ENCODE peak calls at places on chromosome 12, in five cellular contexts. One of them, this sample, is unnamed.
A peak's percentile ranks its signal among the peaks of the same experiment; 100 is the strongest.

GRCh38 chr12:69894800-69895199 is 69.8 kb downstream of the MYRFL start:
- DNase-seq in WERI-Rb-1: no peak
- DNase-seq in A549: no peak
- DNase-seq in lung: no peak
- DNase-seq in transverse colon: no peak
- DNase-seq in this sample: peak; percentile 75

GRCh38 chr12:42958271-42958674 is 368.7 kb upstream of the PRICKLE1 start:
- DNase-seq in A549: no peak
- DNase-seq in transverse colon: no peak
- DNase-seq in WERI-Rb-1: peak; percentile 22
- DNase-seq in lung: no peak
- DNase-seq in this sample: no peak

GRCh38 chr12:1934068-1934467 is 15.6 kb upstream of the CACNA2D4 start:
- DNase-seq in A549: no peak
- DNase-seq in WERI-Rb-1: no peak
- DNase-seq in lung: no peak
- DNase-seq in transverse colon: no peak
- DNase-seq in this sample: no peak

GRCh38 chr12:2641209-2641608 is 153.6 kb upstream of the FKBP4 start:
- DNase-seq in WERI-Rb-1: peak; percentile 48
- DNase-seq in transverse colon: peak; percentile 7
- DNase-seq in lung: no peak
- DNase-seq in A549: peak; percentile 43
- DNase-seq in this sample: peak; percentile 93

GRCh38 chr12:46354799-46355194 is 17.8 kb downstream of the SLC38A2 start:
- DNase-seq in transverse colon: no peak
- DNase-seq in WERI-Rb-1: no peak
- DNase-seq in lung: no peak
- DNase-seq in A549: no peak
- DNase-seq in this sample: peak; percentile 40

GRCh38 chr12:129067482-129067881 is 214.2 kb downstream of the GLT1D1 start:
- DNase-seq in WERI-Rb-1: peak; percentile 65
- DNase-seq in transverse colon: no peak
- DNase-seq in A549: no peak
- DNase-seq in lung: no peak
- DNase-seq in this sample: peak; percentile 89

GRCh38 chr12:31702047-31702446 is 26.8 kb downstream of the AMN1 start:
- DNase-seq in A549: no peak
- DNase-seq in WERI-Rb-1: peak; percentile 65
- DNase-seq in transverse colon: no peak
- DNase-seq in lung: no peak
- DNase-seq in this sample: peak; percentile 69

GRCh38 chr12:57093412-57094193 is 4.7 kb downstream of the NAB2 start:
- DNase-seq in A549: peak; percentile 64
- DNase-seq in transverse colon: peak; percentile 67
- DNase-seq in WERI-Rb-1: peak; percentile 75
- DNase-seq in lung: peak; percentile 77
- DNase-seq in this sample: peak; percentile 94

GRCh38 chr12:9757433-9758025 is 3.2 kb downstream of the CD69 start:
- DNase-seq in A549: no peak
- DNase-seq in lung: no peak
- DNase-seq in transverse colon: no peak
- DNase-seq in WERI-Rb-1: no peak
- DNase-seq in this sample: no peak

GRCh38 chr12:107560194-107560905 is 125.2 kb upstream of the PWP1 start:
- DNase-seq in lung: no peak
- DNase-seq in A549: no peak
- DNase-seq in WERI-Rb-1: peak; percentile 28
- DNase-seq in transverse colon: no peak
- DNase-seq in this sample: peak; percentile 83

GRCh38 chr12:95218852-95219171 is 1.2 kb downstream of the VEZT start:
- DNase-seq in transverse colon: peak; percentile 42
- DNase-seq in lung: no peak
- DNase-seq in WERI-Rb-1: peak; percentile 13
- DNase-seq in A549: peak; percentile 31
- DNase-seq in this sample: no peak

GRCh38 chr12:5480953-5481300 is 49.0 kb downstream of the NTF3 start:
- DNase-seq in transverse colon: no peak
- DNase-seq in lung: no peak
- DNase-seq in WERI-Rb-1: no peak
- DNase-seq in A549: no peak
- DNase-seq in this sample: peak; percentile 73

GRCh38 chr12:53798575-53798974 is 46.8 kb upstream of the CISTR start:
- DNase-seq in lung: no peak
- DNase-seq in transverse colon: no peak
- DNase-seq in WERI-Rb-1: no peak
- DNase-seq in A549: peak; percentile 19
- DNase-seq in this sample: no peak

GRCh38 chr12:12883369-12884001 is 7.9 kb upstream of the GPRC5A start:
- DNase-seq in A549: peak; percentile 31
- DNase-seq in WERI-Rb-1: no peak
- DNase-seq in lung: peak; percentile 42
- DNase-seq in transverse colon: no peak
- DNase-seq in this sample: no peak

GRCh38 chr12:54140958-54141388 is 47.8 kb downstream of the SMUG1 start:
- DNase-seq in A549: no peak
- DNase-seq in WERI-Rb-1: peak; percentile 79
- DNase-seq in transverse colon: no peak
- DNase-seq in lung: no peak
- DNase-seq in this sample: peak; percentile 83

GRCh38 chr12:32471601-32472001 is 72.2 kb downstream of the FGD4 start:
- DNase-seq in lung: no peak
- DNase-seq in A549: no peak
- DNase-seq in WERI-Rb-1: no peak
- DNase-seq in transverse colon: no peak
- DNase-seq in this sample: peak; percentile 37

GRCh38 chr12:62632521-62632920 is 165.9 kb downstream of the MON2 start:
- DNase-seq in transverse colon: peak; percentile 35
- DNase-seq in A549: no peak
- DNase-seq in lung: peak; percentile 33
- DNase-seq in WERI-Rb-1: peak; percentile 10
- DNase-seq in this sample: peak; percentile 88

GRCh38 chr12:44881197-44881596 is 5.1 kb upstream of the NELL2 start:
- DNase-seq in transverse colon: no peak
- DNase-seq in A549: no peak
- DNase-seq in lung: no peak
- DNase-seq in WERI-Rb-1: no peak
- DNase-seq in this sample: no peak

GRCh38 chr12:104049278-104050257 is at the start of gene GLT8D2:
- DNase-seq in A549: no peak
- DNase-seq in lung: peak; percentile 32
- DNase-seq in WERI-Rb-1: no peak
- DNase-seq in transverse colon: peak; percentile 25
- DNase-seq in this sample: peak; percentile 92

GRCh38 chr12:82817368-82817767 is 130.7 kb downstream of the TMTC2 start:
- DNase-seq in WERI-Rb-1: no peak
- DNase-seq in transverse colon: no peak
- DNase-seq in lung: no peak
- DNase-seq in A549: no peak
- DNase-seq in this sample: no peak

GRCh38 chr12:53844989-53845836 is 93.4 kb upstream of the HOXC13 start:
- DNase-seq in A549: peak; percentile 88
- DNase-seq in lung: no peak
- DNase-seq in WERI-Rb-1: no peak
- DNase-seq in transverse colon: no peak
- DNase-seq in this sample: no peak

GRCh38 chr12:104596128-104596799 is 139.5 kb downstream of the CHST11 start:
- DNase-seq in A549: no peak
- DNase-seq in transverse colon: peak; percentile 24
- DNase-seq in WERI-Rb-1: no peak
- DNase-seq in lung: peak; percentile 34
- DNase-seq in this sample: no peak

GRCh38 chr12:53623526-53623925 is 2.7 kb downstream of the ATF7 start:
- DNase-seq in A549: no peak
- DNase-seq in transverse colon: no peak
- DNase-seq in lung: no peak
- DNase-seq in WERI-Rb-1: no peak
- DNase-seq in this sample: no peak

GRCh38 chr12:1203735-1204019 is 212.7 kb downstream of the ERC1 start:
- DNase-seq in lung: no peak
- DNase-seq in A549: no peak
- DNase-seq in WERI-Rb-1: no peak
- DNase-seq in transverse colon: no peak
- DNase-seq in this sample: no peak

GRCh38 chr12:65656156-65656885 is 168.0 kb upstream of the HMGA2 start:
- DNase-seq in A549: no peak
- DNase-seq in lung: no peak
- DNase-seq in WERI-Rb-1: no peak
- DNase-seq in transverse colon: no peak
- DNase-seq in this sample: no peak

GRCh38 chr12:65655074-65655493 is 169.2 kb upstream of the HMGA2 start:
- DNase-seq in A549: no peak
- DNase-seq in lung: no peak
- DNase-seq in transverse colon: no peak
- DNase-seq in WERI-Rb-1: no peak
- DNase-seq in this sample: no peak

GRCh38 chr12:65657635-65658034 is 166.6 kb upstream of the HMGA2 start:
- DNase-seq in transverse colon: no peak
- DNase-seq in lung: no peak
- DNase-seq in A549: no peak
- DNase-seq in WERI-Rb-1: no peak
- DNase-seq in this sample: no peak

GRCh38 chr12:65658360-65658759 is 165.9 kb upstream of the HMGA2 start:
- DNase-seq in lung: no peak
- DNase-seq in WERI-Rb-1: peak; percentile 12
- DNase-seq in A549: no peak
- DNase-seq in transverse colon: no peak
- DNase-seq in this sample: no peak

DNA sequence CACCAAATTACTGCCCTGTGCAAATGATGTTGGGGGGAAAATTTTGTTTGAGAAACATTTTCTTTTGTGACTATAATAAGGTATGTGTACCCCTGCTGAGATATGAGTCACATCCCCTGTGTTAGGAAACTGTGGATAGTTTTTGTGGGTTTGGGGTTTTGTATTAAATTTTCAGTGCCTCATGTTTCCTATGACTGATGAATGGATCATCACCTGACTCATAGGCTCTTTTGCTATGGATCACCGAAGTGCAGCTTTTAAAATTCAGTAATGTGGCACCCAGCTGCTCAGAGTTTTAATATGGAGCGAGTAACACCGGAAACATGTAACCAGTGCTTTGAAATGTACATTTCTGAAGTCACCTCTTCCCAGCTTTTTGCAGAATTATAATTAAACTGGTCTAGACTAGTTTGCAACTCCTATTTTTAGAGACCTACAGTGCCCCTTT is 167.4 kb upstream of the HMGA2 start:
- DNase-seq in A549: peak; percentile 45
- DNase-seq in WERI-Rb-1: no peak
- DNase-seq in transverse colon: no peak
- DNase-seq in lung: no peak
- DNase-seq in this sample: no peak
- H3K27ac ChIP-seq in A549: peak overlapping the region; percentile 72
- H3K27ac ChIP-seq in WERI-Rb-1: no peak overlapping the region
- H3K27ac ChIP-seq in transverse colon: no peak overlapping the region
- H3K27ac ChIP-seq in lung: no peak overlapping the region
- H3K27ac ChIP-seq in this sample: no peak overlapping the region

DNA sequence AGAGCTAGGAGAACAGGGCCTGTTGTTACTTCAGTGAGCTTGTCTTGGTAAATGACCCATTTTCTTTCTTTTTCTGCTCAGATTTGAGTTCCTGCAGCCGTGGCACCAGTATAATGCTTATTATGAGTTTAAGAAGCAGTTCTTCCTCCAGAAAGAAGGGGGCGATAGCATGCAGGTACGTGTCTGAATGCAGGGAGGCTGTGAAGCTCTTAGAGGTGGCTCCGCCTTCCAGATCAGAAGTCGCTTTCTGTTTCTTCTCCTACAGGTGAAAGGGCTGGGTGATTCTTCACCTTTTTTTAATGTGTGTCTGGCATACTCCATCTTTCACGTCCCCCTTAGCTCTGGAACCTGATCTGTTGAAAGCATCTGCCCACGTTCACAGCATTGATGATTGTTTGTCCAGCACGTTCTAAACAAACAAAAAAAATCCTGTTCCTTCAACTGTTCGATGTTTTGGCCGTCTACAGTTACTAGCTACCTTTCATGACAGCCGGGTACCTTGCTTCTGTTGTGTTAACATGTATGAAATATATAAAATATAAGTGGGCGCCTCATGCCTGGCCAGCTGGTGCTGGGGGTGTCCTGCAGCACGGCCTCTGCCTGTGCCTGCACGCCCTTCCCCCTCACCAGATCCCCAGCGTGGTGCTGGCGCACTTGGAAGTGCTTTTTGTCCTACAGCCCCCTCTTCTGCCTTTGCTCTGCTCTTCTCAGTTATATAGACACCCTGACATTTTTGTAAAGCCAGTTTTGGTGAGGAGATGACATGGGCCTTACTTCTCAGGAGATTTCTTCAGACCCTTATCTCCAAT is 44.6 kb downstream of the SFSWAP start:
- DNase-seq in WERI-Rb-1: peak; percentile 58
- DNase-seq in lung: no peak
- DNase-seq in A549: peak; percentile 42
- DNase-seq in transverse colon: no peak
- DNase-seq in this sample: peak; percentile 78
- TF ChIP-seq CTCF in WERI-Rb-1: peak; percentile 64
- TF ChIP-seq CTCF in lung: no peak
- TF ChIP-seq CTCF in A549: no peak
- TF ChIP-seq CTCF in transverse colon: peak; percentile 22
- TF ChIP-seq CTCF in this sample: peak; percentile 71

DNA sequence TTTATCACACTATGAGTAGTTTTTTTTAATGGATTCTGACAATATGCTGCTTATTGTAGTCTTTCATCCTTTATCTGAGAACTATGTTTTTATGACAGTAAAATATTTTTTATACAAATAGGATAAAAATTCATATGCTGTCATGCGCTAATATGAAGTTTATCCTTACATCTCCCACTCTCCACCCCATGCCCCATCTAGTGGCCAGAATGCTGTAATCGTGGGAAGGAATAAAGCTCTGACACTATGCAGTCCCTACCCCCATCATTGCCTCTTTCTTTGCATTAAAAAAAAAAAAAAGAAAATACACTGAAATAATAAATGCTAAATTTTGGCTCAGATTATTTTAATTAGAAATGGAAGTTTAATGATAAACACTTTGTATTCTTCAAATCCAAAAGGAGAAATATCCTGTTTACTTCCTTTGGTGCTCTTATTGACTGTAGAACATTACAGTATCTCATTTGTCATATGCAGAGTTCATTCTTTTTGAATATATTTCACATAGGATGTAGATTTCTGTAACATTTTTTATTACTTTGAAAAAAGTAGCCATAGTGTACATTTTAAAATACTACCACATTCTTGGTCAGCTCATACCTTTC is 145.9 kb upstream of the SLCO1C1 start:
- DNase-seq in A549: peak; percentile 30
- DNase-seq in lung: no peak
- DNase-seq in transverse colon: peak; percentile 26
- DNase-seq in WERI-Rb-1: peak; percentile 41
- DNase-seq in this sample: peak; percentile 80
- H3K27ac ChIP-seq in A549: peak overlapping the region; percentile 60
- H3K27ac ChIP-seq in lung: no peak overlapping the region
- H3K27ac ChIP-seq in transverse colon: no peak overlapping the region
- H3K27ac ChIP-seq in WERI-Rb-1: no peak overlapping the region
- H3K27ac ChIP-seq in this sample: no peak overlapping the region

DNA sequence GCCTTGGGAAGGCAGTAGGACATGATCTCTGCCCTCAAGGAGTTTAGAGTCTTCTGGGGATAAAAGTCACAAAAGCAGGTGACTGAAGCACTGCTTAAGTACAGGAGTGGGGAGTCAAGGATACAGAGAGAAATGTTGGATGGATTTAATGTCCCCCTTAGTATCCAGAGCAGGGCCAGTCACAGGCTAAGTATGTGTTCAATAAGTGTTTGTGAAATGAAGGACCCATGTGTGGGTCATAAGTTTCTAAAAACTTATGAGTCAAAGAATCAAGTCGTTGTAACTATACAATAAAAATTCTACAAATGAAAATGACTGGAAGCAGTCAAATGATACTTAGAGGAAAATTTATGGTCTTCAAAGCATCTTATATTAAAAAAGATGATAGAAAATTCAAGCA is 25.1 kb downstream of the KRT80 start:
- DNase-seq in lung: no peak
- DNase-seq in transverse colon: no peak
- DNase-seq in A549: no peak
- DNase-seq in WERI-Rb-1: no peak
- DNase-seq in this sample: no peak
- TF ChIP-seq CTCF in lung: no peak
- TF ChIP-seq CTCF in transverse colon: no peak
- TF ChIP-seq CTCF in A549: no peak
- TF ChIP-seq CTCF in WERI-Rb-1: no peak
- TF ChIP-seq CTCF in this sample: no peak

This sample was measured in endodermal cell.